ENCODE peak calls at places on chromosomes 2 and 18, in nine cellular contexts. M is NCI-H2081; V is stimulated activated CD4-positive, alpha-beta T cell treated with anti-CD3 and anti-CD28 coated beads, Interleukin-1b, Interleukin-23, amount 100 ng/mL, for 48 hours; X is A549; E is skeletal muscle cell; U is stimulated activated CD8-positive, alpha-beta memory T cell treated with anti-CD3 and anti-CD28 coated beads, Interleukin-7, amount 100 ng/mL, for 1 hour; G is hippocampal formation; C is PC-3; Q is choroid plexus epithelial cell. W is an unnamed sample.

GRCh38 chr2:159982842-159983785 is 79.3 kb downstream of the PLA2R1 start:
- DNase-seq in M (no peak), V (no peak), X (no peak), E (peak), U (no peak), G (no peak), C (no peak), Q (peak), W (no peak)

GRCh38 chr18:8045160-8045885 is 478.2 kb downstream of the PTPRM start:
- DNase-seq in M (no peak), V (no peak), X (no peak), E (peak), U (no peak), G (no peak), C (no peak), Q (peak), W (no peak)

GRCh38 chr2:134609924-134610498 is 108.8 kb downstream of the TMEM163 start:
- DNase-seq in M (no peak), V (no peak), X (no peak), E (no peak), U (no peak), G (no peak), C (no peak), Q (no peak), W (no peak)

GRCh38 chr2:37637122-37637875 is 34.1 kb downstream of the CDC42EP3 start:
- DNase-seq in M (no peak), V (no peak), X (no peak), E (no peak), U (no peak), G (no peak), C (no peak), Q (no peak), W (no peak)

GRCh38 chr2:239519081-239519920 is 118.5 kb upstream of the HDAC4 start:
- DNase-seq in M (no peak), V (no peak), X (no peak), E (no peak), U (no peak), G (no peak), C (no peak), Q (no peak), W (no peak)

GRCh38 chr18:58785171-58785805 is 79.4 kb upstream of the ZNF532 start:
- DNase-seq in M (no peak), V (no peak), X (peak), E (no peak), U (no peak), G (no peak), C (peak), Q (peak), W (peak)

GRCh38 chr2:16218651-16219050 is 278.3 kb downstream of the MYCN start:
- DNase-seq in M (no peak), V (no peak), X (peak), E (no peak), U (no peak), G (peak), C (no peak), Q (no peak), W (peak)

GRCh38 chr2:105791229-105791628 is 46.5 kb downstream of the NCK2 start:
- DNase-seq in M (no peak), V (no peak), X (no peak), E (no peak), U (no peak), G (no peak), C (no peak), Q (no peak), W (no peak)

GRCh38 chr2:162477011-162477410 is 133.1 kb downstream of the GCA start:
- DNase-seq in M (no peak), V (no peak), X (no peak), E (no peak), U (no peak), G (no peak), C (no peak), Q (peak), W (no peak)

GRCh38 chr18:47191956-47192355 is 15.8 kb upstream of the IER3IP1 start:
- DNase-seq in M (no peak), V (peak), X (peak), E (peak), U (no peak), G (no peak), C (peak), Q (peak), W (no peak)

GRCh38 chr2:43848174-43848573 is 9.4 kb downstream of the ABCG8 start:
- DNase-seq in M (no peak), V (no peak), X (peak), E (no peak), U (no peak), G (no peak), C (peak), Q (peak), W (peak)

GRCh38 chr18:62767321-62767720 is 52.0 kb downstream of the PHLPP1 start:
- DNase-seq in M (no peak), V (no peak), X (no peak), E (no peak), U (no peak), G (no peak), C (peak), Q (peak), W (no peak)

GRCh38 chr2:189522435-189523151 is 58.0 kb downstream of the SLC40A1 start:
- DNase-seq in M (no peak), V (no peak), X (peak), E (no peak), U (no peak), G (no peak), C (no peak), Q (peak), W (no peak)

GRCh38 chr2:133123912-133124311 is 444.4 kb downstream of the NCKAP5 start:
- DNase-seq in M (no peak), V (no peak), X (no peak), E (no peak), U (no peak), G (no peak), C (no peak), Q (no peak), W (no peak)

GRCh38 chr2:223943561-223944008 is 1.6 kb downstream of the WDFY1 start:
- DNase-seq in M (no peak), V (no peak), X (peak), E (no peak), U (no peak), G (peak), C (peak), Q (peak), W (no peak)

GRCh38 chr2:30217644-30218361 is 13.5 kb upstream of the LBH start:
- DNase-seq in M (peak), V (no peak), X (no peak), E (no peak), U (no peak), G (no peak), C (peak), Q (no peak), W (peak)

GRCh38 chr2:105385703-105386540 is 12.9 kb downstream of the FHL2 start:
- DNase-seq in M (no peak), V (no peak), X (no peak), E (no peak), U (no peak), G (no peak), C (peak), Q (no peak), W (no peak)

GRCh38 chr2:8682719-8683667 is 1.1 kb downstream of the ID2 start:
- DNase-seq in M (peak), V (peak), X (peak), E (no peak), U (no peak), G (peak), C (peak), Q (peak), W (peak)

GRCh38 chr2:5932556-5933469 is 240.6 kb downstream of the SOX11 start:
- DNase-seq in M (no peak), V (no peak), X (no peak), E (no peak), U (no peak), G (peak), C (no peak), Q (no peak), W (no peak)

GRCh38 chr2:190707726-190708125 is 58.8 kb downstream of the NAB1 start:
- DNase-seq in M (no peak), V (no peak), X (no peak), E (no peak), U (no peak), G (no peak), C (no peak), Q (no peak), W (no peak)

GRCh38 chr2:208025814-208026184 is 472 bp upstream of the PLEKHM3 start:
- DNase-seq in M (peak), V (peak), X (no peak), E (no peak), U (no peak), G (no peak), C (no peak), Q (peak), W (no peak)

GRCh38 chr2:60735496-60736250 is 20.4 kb upstream of the PAPOLG start:
- DNase-seq in M (no peak), V (no peak), X (no peak), E (no peak), U (peak), G (no peak), C (no peak), Q (no peak), W (no peak)

GRCh38 chr2:105798595-105798994 is 53.9 kb downstream of the NCK2 start:
- DNase-seq in M (no peak), V (peak), X (no peak), E (no peak), U (no peak), G (no peak), C (no peak), Q (no peak), W (no peak)

GRCh38 chr2:760001-760400 is 82.8 kb upstream of the TMEM18 start:
- DNase-seq in M (no peak), V (no peak), X (no peak), E (no peak), U (no peak), G (no peak), C (no peak), Q (no peak), W (no peak)

GRCh38 chr2:20608666-20609348 is 42.1 kb downstream of the HS1BP3 start:
- DNase-seq in M (no peak), V (no peak), X (no peak), E (no peak), U (no peak), G (no peak), C (peak), Q (no peak), W (no peak)

GRCh38 chr2:231068525-231069222 is 12.0 kb downstream of the PSMD1 start:
- DNase-seq in M (no peak), V (no peak), X (peak), E (no peak), U (no peak), G (no peak), C (peak), Q (peak), W (no peak)

GRCh38 chr2:90207454-90208058 is 1516.1 kb downstream of the RPIA start:
- DNase-seq in M (no peak), V (no peak), X (peak), E (no peak), U (no peak), G (no peak), C (peak), Q (peak), W (no peak)

GRCh38 chr2:137118140-137118539 is 352.8 kb downstream of the THSD7B start:
- DNase-seq in M (no peak), V (no peak), X (no peak), E (no peak), U (no peak), G (no peak), C (peak), Q (peak), W (no peak)

GRCh38 chr2:232526296-232527055 is 516 bp downstream of the CHRND start:
- DNase-seq in M (no peak), V (no peak), X (no peak), E (no peak), U (no peak), G (no peak), C (no peak), Q (no peak), W (no peak)

GRCh38 chr2:150681120-150681796 is 193.8 kb upstream of the RND3 start:
- DNase-seq in M (no peak), V (no peak), X (peak), E (peak), U (no peak), G (no peak), C (peak), Q (peak), W (no peak)

GRCh38 chr2:19124135-19124534 is 234.3 kb downstream of the OSR1 start:
- DNase-seq in M (no peak), V (no peak), X (peak), E (peak), U (no peak), G (no peak), C (peak), Q (peak), W (no peak)

GRCh38 chr2:113240150-113240914 is 38.4 kb downstream of the PAX8 start:
- DNase-seq in M (peak), V (peak), X (peak), E (peak), U (no peak), G (peak), C (peak), Q (peak), W (peak)

GRCh38 chr2:165311949-165312348 is 72.7 kb downstream of the SCN2A start:
- DNase-seq in M (no peak), V (no peak), X (no peak), E (no peak), U (no peak), G (no peak), C (no peak), Q (no peak), W (no peak)

GRCh38 chr2:219368690-219369108 is 19.0 kb downstream of the DNPEP start:
- DNase-seq in M (no peak), V (no peak), X (peak), E (peak), U (no peak), G (no peak), C (peak), Q (peak), W (no peak)